ENCODE peak calls at places on chromosomes 1 and 21, in eight cellular contexts. G is KG1; Q is cardiac muscle cell; I is mammary epithelial cell; S is activated T-helper 1 cell treated with anti-CD3 and anti-CD28 coated beads, Interleukin-12 subunit alpha, Interleukin-12 subunit beta, Interleukin-2, Interleukin-4 antibody, amounts not matched to agents 30 ng/mL and 10 ng/mL and 1 ng/mL, durations not matched to agents 14 hours and 24 hours and 36 hours; X is progenitor cell of endocrine pancreas; H is bronchial epithelial cell; U is pancreas. N is an unnamed sample.

GRCh38 chr1:212558665-212559480 is 49.7 kb upstream of the ATF3 start:
- DNase-seq in G (peak; percentile 78), Q (peak; percentile 97), I (peak; percentile 93), S (peak; percentile 88), X (peak; percentile 80), H (peak; percentile 74), U (peak; percentile 91), N (peak; percentile 75)

GRCh38 chr1:180510882-180511281 is 8.5 kb upstream of the ACBD6 start:
- DNase-seq in G (no peak), Q (no peak), I (no peak), S (no peak), X (no peak), H (no peak), U (no peak), N (no peak)

GRCh38 chr1:82162526-82163420 is 362.0 kb downstream of the ADGRL2 start:
- DNase-seq in G (no peak), Q (no peak), I (no peak), S (no peak), X (no peak), H (peak; percentile 20), U (no peak), N (no peak)

GRCh38 chr1:87084247-87084836 is 169.9 kb downstream of the HS2ST1 start:
- DNase-seq in G (peak; percentile 16), Q (peak; percentile 59), I (no peak), S (no peak), X (no peak), H (peak; percentile 44), U (no peak), N (no peak)

GRCh38 chr1:20376880-20377494 is 86.3 kb downstream of the VWA5B1 start:
- DNase-seq in G (no peak), Q (peak; percentile 58), I (peak; percentile 28), S (peak; percentile 21), X (peak; percentile 58), H (no peak), U (no peak), N (peak; percentile 48)

GRCh38 chr1:160097196-160097910 is 1.1 kb downstream of the IGSF8 start:
- DNase-seq in G (no peak), Q (no peak), I (no peak), S (peak; percentile 8), X (no peak), H (no peak), U (no peak), N (no peak)

GRCh38 chr21:44800103-44800502 is 1.5 kb downstream of the UBE2G2 start:
- DNase-seq in G (no peak), Q (peak; percentile 65), I (peak; percentile 27), S (no peak), X (no peak), H (peak; percentile 50), U (no peak), N (no peak)

GRCh38 chr1:58466618-58467241 is 79.8 kb downstream of the OMA1 start:
- DNase-seq in G (no peak), Q (no peak), I (no peak), S (no peak), X (no peak), H (no peak), U (no peak), N (no peak)

GRCh38 chr1:200363200-200363933 is 46.5 kb downstream of the ZNF281 start:
- DNase-seq in G (no peak), Q (no peak), I (no peak), S (no peak), X (no peak), H (peak; percentile 49), U (no peak), N (no peak)

GRCh38 chr1:34740161-34740875 is 14.5 kb upstream of the GJB5 start:
- DNase-seq in G (no peak), Q (peak; percentile 22), I (peak; percentile 13), S (no peak), X (no peak), H (peak; percentile 51), U (no peak), N (no peak)

GRCh38 chr1:28437924-28438699 is 67.7 kb upstream of the RCC1 start:
- DNase-seq in G (peak; percentile 26), Q (peak; percentile 97), I (peak; percentile 98), S (peak; percentile 5), X (no peak), H (peak; percentile 98), U (peak; percentile 68), N (no peak)

GRCh38 chr1:43421396-43421795 is 31.7 kb downstream of the SZT2 start:
- DNase-seq in G (no peak), Q (no peak), I (no peak), S (no peak), X (no peak), H (no peak), U (no peak), N (no peak)

GRCh38 chr1:4935807-4936206 is 281.4 kb downstream of the AJAP1 start:
- DNase-seq in G (no peak), Q (no peak), I (no peak), S (no peak), X (no peak), H (no peak), U (no peak), N (no peak)

GRCh38 chr1:32126770-32127169 is 18.9 kb downstream of the KPNA6 start:
- DNase-seq in G (no peak), Q (no peak), I (no peak), S (no peak), X (no peak), H (no peak), U (no peak), N (no peak)

GRCh38 chr1:232806071-232806510 is 875 bp downstream of the MAP10 start:
- DNase-seq in G (no peak), Q (no peak), I (no peak), S (no peak), X (no peak), H (no peak), U (no peak), N (no peak)

GRCh38 chr21:45012661-45013270 is 61.6 kb upstream of the ADARB1 start:
- DNase-seq in G (no peak), Q (no peak), I (peak; percentile 87), S (no peak), X (no peak), H (peak; percentile 80), U (no peak), N (no peak)

GRCh38 chr1:13675222-13675621 is 24.8 kb upstream of the PRDM2 start:
- DNase-seq in G (no peak), Q (no peak), I (no peak), S (no peak), X (no peak), H (no peak), U (no peak), N (no peak)

GRCh38 chr1:209368864-209369598 is 214.5 kb upstream of the CAMK1G start:
- DNase-seq in G (no peak), Q (peak; percentile 98), I (peak; percentile 90), S (no peak), X (no peak), H (peak; percentile 96), U (no peak), N (no peak)

GRCh38 chr1:30672661-30673060 is 50.7 kb downstream of the MATN1 start:
- DNase-seq in G (no peak), Q (no peak), I (no peak), S (no peak), X (no peak), H (no peak), U (no peak), N (no peak)

GRCh38 chr1:225911207-225912130 is 12.6 kb downstream of the PYCR2 start:
- DNase-seq in G (no peak), Q (peak; percentile 65), I (no peak), S (peak; percentile 59), X (peak; percentile 64), H (no peak), U (peak; percentile 54), N (no peak)

GRCh38 chr1:63320024-63320799 is 2.2 kb upstream of the FOXD3 start:
- DNase-seq in G (no peak), Q (no peak), I (no peak), S (no peak), X (no peak), H (no peak), U (no peak), N (no peak)

GRCh38 chr1:90732136-90732535 is 15.0 kb upstream of the BARHL2 start:
- DNase-seq in G (no peak), Q (no peak), I (no peak), S (no peak), X (no peak), H (no peak), U (no peak), N (no peak)

GRCh38 chr1:181090653-181091126 is 2.2 kb downstream of the IER5 start:
- DNase-seq in G (no peak), Q (no peak), I (peak; percentile 74), S (peak; percentile 34), X (no peak), H (peak; percentile 77), U (no peak), N (no peak)

GRCh38 chr1:13543927-13544556 is 30.2 kb upstream of the LRRC38 start:
- DNase-seq in G (no peak), Q (peak; percentile 28), I (no peak), S (no peak), X (no peak), H (peak; percentile 22), U (peak; percentile 25), N (no peak)

GRCh38 chr1:29370067-29370466 is 133.7 kb downstream of the PTPRU start:
- DNase-seq in G (no peak), Q (no peak), I (no peak), S (no peak), X (no peak), H (no peak), U (no peak), N (no peak)

GRCh38 chr21:27570306-27570868 is 603.5 kb upstream of the ADAMTS5 start:
- DNase-seq in G (no peak), Q (peak; percentile 95), I (peak; percentile 96), S (no peak), X (no peak), H (peak; percentile 97), U (no peak), N (no peak)

GRCh38 chr1:232635778-232636356 is 5.9 kb upstream of the SIPA1L2 start:
- DNase-seq in G (peak; percentile 30), Q (peak; percentile 74), I (peak; percentile 21), S (no peak), X (no peak), H (peak; percentile 65), U (no peak), N (no peak)

GRCh38 chr1:219342836-219343235 is 169.2 kb downstream of the LYPLAL1 start:
- DNase-seq in G (no peak), Q (no peak), I (no peak), S (no peak), X (no peak), H (no peak), U (no peak), N (no peak)

N was measured in iPS DF 6.9.